ENCODE peak calls at places on chromosomes 16 and 17, in five cellular contexts. G is SK-N-SH, Q is IMR-90, C is fibroblast of lung, T is PC-9. A is an unnamed sample. For H3K4me1, the result is how much of the 10 kb centered on the place peaks cover.

GRCh38 chr17:77382356-77382911 is 241.7 kb downstream of the SEC14L1 start:
- DNase-seq in C (no peak), G (no peak), Q (no peak), T (no peak), A (no peak)

GRCh38 chr17:48439875-48440505 is 10.0 kb upstream of the SKAP1 start:
- DNase-seq in C (no peak), G (no peak), Q (no peak), T (no peak), A (no peak)

GRCh38 chr17:1559743-1560581 is 2.6 kb downstream of the PITPNA start:
- DNase-seq in T (no peak), C (no peak), Q (no peak), G (no peak), A (no peak)

GRCh38 chr16:89581861-89582563 is 6.5 kb downstream of the CPNE7 start:
- DNase-seq in Q (peak), T (peak), G (no peak), C (peak), A (peak)

GRCh38 chr16:66050991-66051390 is 315.5 kb upstream of the CDH5 start:
- DNase-seq in G (no peak), C (no peak), T (no peak), Q (no peak), A (no peak)

GRCh38 chr17:74211141-74211928 is 2.0 kb upstream of the TTYH2 start:
- DNase-seq in C (peak), Q (no peak), G (no peak), T (no peak), A (peak)

GRCh38 chr16:22633280-22633679 is 122.6 kb downstream of the NPIPB5 start:
- DNase-seq in Q (no peak), T (no peak), G (no peak), C (no peak), A (no peak)

GRCh38 chr16:89094252-89094901 is 725 bp downstream of the ACSF3 start:
- DNase-seq in Q (no peak), T (peak), C (peak), G (peak), A (peak)

GRCh38 chr17:2051388-2052237 is 3.3 kb upstream of the HIC1 start:
- DNase-seq in G (no peak), C (no peak), T (no peak), Q (no peak), A (no peak)

GRCh38 chr16:46947900-46948547 is 25.4 kb downstream of the DNAJA2 start:
- DNase-seq in T (peak), Q (peak), C (peak), G (peak), A (peak)
- H2AFZ ChIP-seq in T (no peak), Q (no peak), C (no peak), G (no peak), A (no peak)

GRCh38 chr16:71917900-71918299 is 22.6 kb downstream of the IST1 start:
- DNase-seq in C (peak), G (no peak), Q (peak), T (no peak), A (peak)

GRCh38 chr16:71912483-71912882 is 17.2 kb downstream of the IST1 start:
- DNase-seq in C (no peak), T (no peak), G (no peak), Q (no peak), A (no peak)

GRCh38 chr16:71915350-71915749 is 20.0 kb downstream of the IST1 start:
- DNase-seq in T (no peak), G (no peak), Q (no peak), C (no peak), A (no peak)

GRCh38 chr16:71916397-71916920 is 21.1 kb downstream of the IST1 start:
- DNase-seq in C (peak), T (no peak), G (no peak), Q (peak), A (no peak)

GRCh38 chr16:71914802-71915201 is 19.5 kb downstream of the IST1 start:
- DNase-seq in Q (no peak), G (no peak), T (no peak), C (no peak), A (no peak)
- H3K4me1 ChIP-seq in Q (under half), G (under half), T (under half), C (under half), A (under half)

GRCh38 chr17:38898291-38898679 is 27.1 kb upstream of the LASP1NB start:
- DNase-seq in Q (no peak), T (peak), G (no peak), C (no peak), A (no peak)
- H3K4me2 ChIP-seq in Q (no peak), T (peak), G (no peak), C (no peak), A (no peak)

GRCh38 chr17:69961488-69962145 is 113.4 kb upstream of the KCNJ16 start:
- DNase-seq in Q (peak), G (no peak), T (no peak), C (no peak), A (no peak)
- H2AFZ ChIP-seq in Q (peak), G (no peak), T (no peak), C (peak), A (no peak)

DNA sequence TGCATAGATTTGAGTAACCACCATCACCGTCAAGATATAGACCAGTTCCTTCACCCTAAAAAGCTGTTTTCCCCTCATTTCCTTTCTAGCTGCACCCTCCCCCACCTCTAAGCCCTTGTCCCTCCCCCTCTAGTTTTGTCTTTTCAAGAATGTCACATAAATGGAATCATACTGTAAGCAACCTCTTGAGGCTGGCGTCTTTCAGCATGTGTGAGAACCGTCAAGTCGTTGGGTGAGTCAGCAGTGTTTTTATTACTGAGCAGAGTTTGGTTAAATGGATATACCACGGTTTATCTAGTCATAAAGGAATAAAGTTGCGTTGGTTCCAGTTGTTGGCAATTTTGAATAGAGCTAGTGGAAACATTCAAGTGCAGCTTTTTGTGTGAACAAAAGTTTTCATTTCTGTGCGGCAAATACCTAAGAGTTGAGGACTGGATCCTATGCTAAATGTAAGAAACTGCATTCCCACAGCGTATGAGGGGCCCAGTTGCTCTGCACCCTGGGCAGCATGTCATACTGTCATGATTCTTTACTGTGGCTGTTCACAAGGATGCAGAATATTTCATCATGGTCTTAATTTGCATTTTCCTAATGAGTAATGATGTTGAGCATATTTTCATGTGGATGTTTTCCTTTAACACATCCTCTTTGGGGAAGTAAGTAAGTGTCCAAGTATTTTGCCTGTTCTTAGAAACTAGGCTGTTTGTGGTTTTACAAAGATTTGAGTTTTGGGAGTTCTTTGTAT is 264.3 kb downstream of the CPPED1 start:
- DNase-seq in T (no peak), G (no peak), Q (peak), C (peak), A (peak)
- H3K4me1 ChIP-seq in T (under half), G (under half), Q (under half), C (under half), A (under half)